ENCODE peak calls at places on chromosomes 5 and 9, in six cellular contexts. M is upper lobe of left lung; J is CD4-positive, alpha-beta T cell; O is A549; Q is progenitor cell of endocrine pancreas; U is AG10803. P is an unnamed sample.

GRCh38 chr5:93342563-93343061 is 238.4 kb downstream of the NR2F1-AS1 start:
- DNase-seq in M (no peak), J (no peak), O (no peak), Q (no peak), U (no peak), P (no peak)

GRCh38 chr9:79662553-79662956 is 90.8 kb downstream of the TLE4 start:
- DNase-seq in M (no peak), J (no peak), O (no peak), Q (no peak), U (peak; percentile 75), P (no peak)

GRCh38 chr5:108345541-108346171 is 36.2 kb downstream of the FBXL17 start:
- DNase-seq in M (no peak), J (no peak), O (peak; percentile 57), Q (no peak), U (peak; percentile 61), P (no peak)

GRCh38 chr5:129459485-129460120 is 495 bp upstream of the ADAMTS19 start:
- DNase-seq in M (no peak), J (no peak), O (peak; percentile 5), Q (peak; percentile 46), U (peak; percentile 0), P (no peak)

GRCh38 chr5:107370569-107370968 is 300.2 kb downstream of the EFNA5 start:
- DNase-seq in M (no peak), J (no peak), O (no peak), Q (no peak), U (no peak), P (no peak)

GRCh38 chr9:116391306-116391900 is 237.8 kb downstream of the PAPPA start:
- DNase-seq in M (no peak), J (no peak), O (no peak), Q (no peak), U (peak; percentile 81), P (no peak)

GRCh38 chr5:77847814-77848290 is 71.7 kb upstream of the TBCA start:
- DNase-seq in M (no peak), J (no peak), O (no peak), Q (no peak), U (no peak), P (no peak)

GRCh38 chr5:76579166-76579765 is 43.9 kb downstream of the F2RL2 start:
- DNase-seq in M (no peak), J (no peak), O (no peak), Q (no peak), U (peak; percentile 9), P (no peak)

GRCh38 chr9:86767373-86767772 is 179.9 kb downstream of the GAS1 start:
- DNase-seq in M (no peak), J (no peak), O (no peak), Q (no peak), U (peak; percentile 45), P (no peak)

GRCh38 chr9:91923145-91923544 is 26.9 kb downstream of the ROR2 start:
- DNase-seq in M (no peak), J (no peak), O (no peak), Q (no peak), U (peak; percentile 31), P (no peak)

GRCh38 chr9:91930475-91930874 is 19.6 kb downstream of the ROR2 start:
- DNase-seq in M (no peak), J (no peak), O (peak; percentile 29), Q (no peak), U (no peak), P (no peak)

GRCh38 chr9:91929331-91929730 is 20.7 kb downstream of the ROR2 start:
- DNase-seq in M (no peak), J (no peak), O (no peak), Q (no peak), U (no peak), P (no peak)

GRCh38 chr9:91924090-91924489 is 25.9 kb downstream of the ROR2 start:
- DNase-seq in M (no peak), J (no peak), O (no peak), Q (no peak), U (no peak), P (no peak)

DNA sequence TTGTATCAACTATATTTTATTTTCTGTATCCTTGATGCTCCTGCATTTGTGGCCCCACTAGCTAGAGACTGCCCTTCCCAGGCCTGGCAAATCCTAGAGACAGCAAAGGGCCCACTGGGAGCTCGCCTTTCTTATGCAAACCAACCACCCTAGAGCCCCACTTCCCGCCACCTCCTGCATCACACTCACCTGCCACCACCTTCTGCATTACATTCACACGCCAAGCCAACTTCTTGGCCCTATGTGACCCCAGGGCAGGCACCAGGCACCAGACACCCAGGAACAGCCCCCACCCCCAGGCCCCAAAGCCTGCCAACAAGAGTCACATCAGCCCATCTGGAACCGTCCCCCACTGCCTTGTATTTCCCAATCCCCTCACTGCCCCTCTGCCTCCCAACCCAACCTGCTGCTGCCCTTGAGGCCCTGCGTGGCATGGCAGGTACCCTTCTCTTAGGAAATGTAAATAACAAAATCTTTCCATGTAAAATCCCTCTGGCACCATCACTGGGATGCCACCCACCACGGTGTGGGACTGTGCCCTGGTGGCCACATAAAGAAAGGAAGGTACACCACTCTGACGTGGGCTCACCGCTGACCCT is 22.0 kb downstream of the ROR2 start:
- DNase-seq in M (no peak), J (no peak), O (no peak), Q (no peak), U (no peak), P (no peak)
- TF ChIP-seq CTCF in M (no peak), J (no peak), O (no peak), Q (no peak), U (no peak), P (no peak)

DNA sequence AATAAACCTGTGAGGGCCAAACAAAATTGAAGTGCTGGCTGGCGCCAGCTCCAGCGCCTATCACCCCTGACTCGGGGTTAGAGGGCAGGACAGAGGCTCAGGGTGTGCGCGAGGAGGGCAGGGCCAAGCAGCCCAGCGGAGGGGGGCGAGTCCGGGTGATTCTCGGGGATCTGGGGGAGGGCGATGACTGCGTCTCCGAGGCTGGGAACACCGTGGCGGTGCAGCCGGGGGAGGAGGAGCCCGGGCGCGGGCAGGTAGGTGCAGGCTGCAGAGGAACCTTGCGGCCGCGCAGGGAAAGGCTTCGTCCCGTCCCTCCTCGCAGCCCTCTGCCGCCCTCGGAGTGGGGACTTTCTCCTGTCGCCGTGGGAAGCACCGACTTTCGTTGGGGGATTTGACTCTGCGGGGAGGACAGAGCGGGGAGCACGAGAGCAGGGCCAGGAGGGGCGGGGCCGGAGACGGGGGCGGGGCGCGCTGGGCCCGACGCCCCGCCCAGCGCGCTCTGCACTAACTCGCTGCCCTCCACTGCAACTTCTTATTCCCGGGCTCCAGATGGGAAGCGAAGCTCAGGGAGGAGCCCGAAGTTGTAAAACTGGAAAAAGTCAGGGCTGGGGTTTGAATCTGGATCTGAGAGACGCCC is 5.3 kb downstream of the RGS14 start:
- DNase-seq in M (peak; percentile 80), J (peak; percentile 56), O (peak; percentile 47), Q (peak; percentile 43), U (peak; percentile 20), P (peak; percentile 60)
- TF ChIP-seq CTCF in M (peak; percentile 8), J (no peak), O (no peak), Q (peak; percentile 10), U (no peak), P (no peak)

DNA sequence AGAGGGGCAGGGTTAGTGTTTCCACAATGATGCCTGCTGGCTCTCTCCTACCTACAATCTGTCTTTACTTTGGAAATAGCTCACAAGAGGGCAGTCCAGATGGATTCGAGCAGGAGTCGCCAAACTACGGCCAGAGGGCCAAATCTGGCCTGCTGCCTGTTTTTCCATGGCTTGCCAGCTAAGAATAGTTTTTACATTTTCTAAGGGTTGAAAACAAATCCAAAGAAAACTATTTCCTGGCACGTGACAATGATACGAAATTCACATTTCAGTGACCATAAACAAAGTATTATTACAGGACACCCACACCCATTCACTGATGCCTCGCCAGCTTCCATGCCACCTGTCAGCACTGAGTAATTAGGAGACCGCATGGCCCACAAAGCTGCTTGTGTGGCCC is 162.9 kb upstream of the WWC1 start:
- DNase-seq in M (no peak), J (no peak), O (no peak), Q (no peak), U (peak; percentile 62), P (no peak)
- TF ChIP-seq CTCF in M (no peak), J (no peak), O (no peak), Q (no peak), U (peak; percentile 5), P (no peak)

GRCh38 chr9:20684035-20684864 is at the start of gene FOCAD:
- DNase-seq in M (peak; percentile 98), J (peak; percentile 92), O (peak; percentile 94), Q (peak; percentile 95), U (peak; percentile 92), P (peak; percentile 95)
- TF ChIP-seq CTCF in M (peak; percentile 25), J (no peak), O (no peak), Q (no peak), U (no peak), P (no peak)

P was measured in activated B cell treated with CpG ODN at 0.5 μM for 24 hours.